ENCODE peak calls at places on chromosomes 3 and 15, in four cellular contexts. One of them, this sample, is unnamed.

GRCh38 chr15:48109212-48109611 is 11.6 kb upstream of the SLC24A5 start:
- DNase-seq in WTC11: no peak
- DNase-seq in K562: no peak
- DNase-seq in HepG2: no peak
- DNase-seq in this sample: no peak

GRCh38 chr3:166902374-166902773 is 477.7 kb downstream of the ZBBX start:
- DNase-seq in WTC11: no peak
- DNase-seq in HepG2: no peak
- DNase-seq in K562: no peak
- DNase-seq in this sample: no peak

GRCh38 chr15:64247535-64247905 is 84.7 kb upstream of the PPIB start:
- DNase-seq in WTC11: no peak
- DNase-seq in K562: no peak
- DNase-seq in HepG2: peak; percentile 35
- DNase-seq in this sample: no peak

GRCh38 chr15:70492240-70493177 is 270.8 kb downstream of the UACA start:
- DNase-seq in WTC11: no peak
- DNase-seq in HepG2: no peak
- DNase-seq in K562: peak; percentile 18
- DNase-seq in this sample: peak; percentile 80

GRCh38 chr3:14947105-14947885 is at the start of gene NR2C2:
- DNase-seq in WTC11: peak; percentile 76
- DNase-seq in K562: peak; percentile 94
- DNase-seq in HepG2: peak; percentile 68
- DNase-seq in this sample: peak; percentile 93

GRCh38 chr3:105334138-105334882 is 32.4 kb upstream of the ALCAM start:
- DNase-seq in WTC11: no peak
- DNase-seq in K562: no peak
- DNase-seq in HepG2: no peak
- DNase-seq in this sample: no peak

GRCh38 chr15:55907797-55908196 is 85.6 kb downstream of the NEDD4 start:
- DNase-seq in K562: no peak
- DNase-seq in WTC11: no peak
- DNase-seq in HepG2: no peak
- DNase-seq in this sample: peak; percentile 3

GRCh38 chr15:85748729-85749128 is 46.0 kb downstream of the KLHL25 start:
- DNase-seq in HepG2: no peak
- DNase-seq in K562: no peak
- DNase-seq in WTC11: peak; percentile 63
- DNase-seq in this sample: peak; percentile 36

GRCh38 chr3:176939022-176939817 is 258.1 kb downstream of the TBL1XR1 start:
- DNase-seq in WTC11: peak; percentile 25
- DNase-seq in HepG2: peak; percentile 67
- DNase-seq in K562: peak; percentile 70
- DNase-seq in this sample: peak; percentile 68

GRCh38 chr15:28185148-28185895 is 86.2 kb upstream of the OCA2 start:
- DNase-seq in WTC11: no peak
- DNase-seq in K562: no peak
- DNase-seq in HepG2: no peak
- DNase-seq in this sample: no peak

GRCh38 chr3:25423780-25424179 is 4.3 kb upstream of the RARB start:
- DNase-seq in WTC11: no peak
- DNase-seq in K562: no peak
- DNase-seq in HepG2: no peak
- DNase-seq in this sample: no peak

GRCh38 chr3:12054245-12054644 is 50.1 kb downstream of the SYN2 start:
- DNase-seq in WTC11: no peak
- DNase-seq in K562: no peak
- DNase-seq in HepG2: no peak
- DNase-seq in this sample: no peak

GRCh38 chr15:45677797-45678196 is 43.0 kb downstream of the SQOR start:
- DNase-seq in K562: no peak
- DNase-seq in HepG2: no peak
- DNase-seq in WTC11: no peak
- DNase-seq in this sample: no peak

GRCh38 chr15:45670061-45670460 is 35.2 kb downstream of the SQOR start:
- DNase-seq in K562: no peak
- DNase-seq in HepG2: no peak
- DNase-seq in WTC11: no peak
- DNase-seq in this sample: no peak

GRCh38 chr15:45678459-45679178 is 43.8 kb downstream of the SQOR start:
- DNase-seq in HepG2: peak; percentile 18
- DNase-seq in WTC11: no peak
- DNase-seq in K562: no peak
- DNase-seq in this sample: no peak

GRCh38 chr15:45670511-45670910 is 35.7 kb downstream of the SQOR start:
- DNase-seq in HepG2: no peak
- DNase-seq in K562: no peak
- DNase-seq in WTC11: no peak
- DNase-seq in this sample: no peak

GRCh38 chr15:45674646-45675045 is 39.8 kb downstream of the SQOR start:
- DNase-seq in HepG2: no peak
- DNase-seq in WTC11: no peak
- DNase-seq in K562: no peak
- DNase-seq in this sample: no peak
- TF ChIP-seq FOXJ3 in HepG2: no peak
- TF ChIP-seq FOXJ3 in WTC11: no peak
- TF ChIP-seq FOXJ3 in K562: no peak
- TF ChIP-seq FOXJ3 in this sample: no peak

GRCh38 chr3:139653582-139653981 is 24.2 kb downstream of the NMNAT3 start:
- DNase-seq in K562: no peak
- DNase-seq in WTC11: no peak
- DNase-seq in HepG2: peak; percentile 25
- DNase-seq in this sample: no peak
- TF ChIP-seq FOXJ3 in K562: no peak
- TF ChIP-seq FOXJ3 in WTC11: no peak
- TF ChIP-seq FOXJ3 in HepG2: no peak
- TF ChIP-seq FOXJ3 in this sample: no peak

DNA sequence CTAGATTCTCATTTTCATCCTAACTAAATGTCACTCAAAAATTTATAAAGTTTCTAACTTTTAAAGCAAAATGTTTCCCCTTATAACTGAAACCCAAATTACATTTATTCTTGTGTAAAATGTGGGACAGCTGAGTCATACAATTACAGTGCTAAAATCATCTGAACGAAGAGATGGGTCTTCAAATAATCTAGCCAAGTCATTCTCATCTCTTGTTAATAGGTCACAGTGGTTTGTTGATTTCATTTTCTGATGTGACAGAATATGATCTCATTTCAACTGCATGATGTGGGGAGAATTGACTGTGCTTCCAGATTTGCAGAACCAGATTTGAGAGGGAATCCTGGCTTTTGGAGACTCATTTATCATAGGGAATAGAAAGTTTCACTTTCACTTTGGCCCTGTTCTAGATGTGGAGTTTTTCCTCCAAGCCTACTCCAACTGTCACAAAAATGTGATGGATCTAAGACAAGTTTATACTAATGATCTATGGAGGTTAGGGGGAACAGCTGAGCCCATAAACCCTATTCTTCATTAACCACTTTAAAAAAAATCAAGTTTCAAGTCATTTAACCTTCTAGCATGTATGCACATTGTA is 685.0 kb downstream of the PDCD6IP start:
- DNase-seq in WTC11: no peak
- DNase-seq in K562: no peak
- DNase-seq in HepG2: no peak
- DNase-seq in this sample: no peak
- TF ChIP-seq FOXJ3 in WTC11: no peak
- TF ChIP-seq FOXJ3 in K562: no peak
- TF ChIP-seq FOXJ3 in HepG2: no peak
- TF ChIP-seq FOXJ3 in this sample: no peak

GRCh38 chr15:40108061-40108854 is 421 bp downstream of the BMF start:
- DNase-seq in WTC11: no peak
- DNase-seq in HepG2: no peak
- DNase-seq in K562: no peak
- DNase-seq in this sample: peak; percentile 66
- TF ChIP-seq FOXJ3 in WTC11: no peak
- TF ChIP-seq FOXJ3 in HepG2: no peak
- TF ChIP-seq FOXJ3 in K562: no peak
- TF ChIP-seq FOXJ3 in this sample: no peak